ENCODE peak calls at places on chromosomes 13 and 19, in four cellular contexts. J is fibroblast of pulmonary artery, B is MCF 10A, E is osteoblast. Y is an unnamed sample.

GRCh38 chr13:49225358-49226042 is 5.4 kb downstream of the MLNR start:
- DNase-seq in B (peak; percentile 71), J (peak; percentile 52), E (no peak), Y (no peak)

GRCh38 chr13:113209336-113209879 is at the start of gene CUL4A:
- DNase-seq in J (peak; percentile 64), B (peak; percentile 72), E (peak; percentile 97), Y (peak; percentile 53)

GRCh38 chr19:8238251-8238650 is 29.1 kb downstream of the CERS4 start:
- DNase-seq in B (no peak), E (peak; percentile 45), J (no peak), Y (no peak)

GRCh38 chr19:5588906-5589676 is 21.3 kb upstream of the TINCR start:
- DNase-seq in J (no peak), E (peak; percentile 89), B (no peak), Y (no peak)

GRCh38 chr13:113093580-113094409 is 11.8 kb upstream of the F7 start:
- DNase-seq in B (no peak), E (no peak), J (no peak), Y (no peak)

GRCh38 chr13:36815069-36815468 is 4.0 kb upstream of the RFXAP start:
- DNase-seq in J (no peak), E (no peak), B (no peak), Y (no peak)

GRCh38 chr13:97359181-97360057 is 74.5 kb upstream of the RAP2A start:
- DNase-seq in E (peak; percentile 65), B (peak; percentile 87), J (peak; percentile 89), Y (peak; percentile 27)

GRCh38 chr19:1481224-1481892 is 2.3 kb upstream of the C19orf25 start:
- DNase-seq in B (no peak), J (no peak), E (peak; percentile 85), Y (no peak)

GRCh38 chr13:93183302-93183701 is 43.3 kb upstream of the GPC6 start:
- DNase-seq in J (no peak), B (peak; percentile 12), E (no peak), Y (no peak)

GRCh38 chr13:99347911-99348451 is 40.8 kb upstream of the GPR183 start:
- DNase-seq in J (no peak), E (no peak), B (no peak), Y (no peak)

GRCh38 chr19:11286312-11286974 is 9.5 kb upstream of the TSPAN16 start:
- DNase-seq in B (peak; percentile 55), J (peak; percentile 86), E (no peak), Y (no peak)

GRCh38 chr19:38815059-38816001 is 2.6 kb upstream of the LGALS4 start:
- DNase-seq in J (no peak), E (peak; percentile 58), B (no peak), Y (no peak)

Y was measured in HTR-8/SVneo.